ENCODE peak calls at places on chromosome 2, in six cellular contexts. Z is Peyer's patch, Y is uterus, B is heart left ventricle, D is tibial nerve, X is NB4. E is an unnamed sample.

GRCh38 chr2:240403358-240404104 is 31.9 kb upstream of the GPC1 start:
- DNase-seq in Y (peak; percentile 7), B (no peak), X (no peak), D (no peak), Z (no peak), E (no peak)

GRCh38 chr2:153870308-153870707 is 1.4 kb upstream of the GALNT13 start:
- DNase-seq in B (no peak), X (no peak), D (no peak), Y (no peak), Z (no peak), E (no peak)

GRCh38 chr2:33375054-33375453 is 101.4 kb upstream of the RASGRP3 start:
- DNase-seq in Z (no peak), X (no peak), D (no peak), Y (no peak), B (no peak), E (peak; percentile 11)

GRCh38 chr2:120797421-120798289 is 62.0 kb downstream of the GLI2 start:
- DNase-seq in B (no peak), D (no peak), X (no peak), Y (no peak), Z (no peak), E (no peak)

GRCh38 chr2:146124741-146125140 is 1604.8 kb upstream of the ZEB2 start:
- DNase-seq in X (peak; percentile 16), Z (no peak), Y (no peak), B (no peak), D (no peak), E (no peak)

GRCh38 chr2:111169924-111170323 is 49.2 kb downstream of the BCL2L11 start:
- DNase-seq in Z (no peak), Y (no peak), X (no peak), B (no peak), D (no peak), E (no peak)

GRCh38 chr2:224169847-224170246 is 130.8 kb upstream of the SERPINE2 start:
- DNase-seq in D (no peak), Z (no peak), B (no peak), Y (no peak), X (no peak), E (no peak)

GRCh38 chr2:18232731-18233438 is 327.6 kb downstream of the RDH14 start:
- DNase-seq in B (no peak), D (no peak), Y (no peak), X (no peak), Z (no peak), E (no peak)

GRCh38 chr2:37789988-37790387 is 118.5 kb upstream of the CDC42EP3 start:
- DNase-seq in Y (no peak), Z (no peak), B (no peak), X (no peak), D (no peak), E (no peak)

GRCh38 chr2:24456610-24457556 is 34.2 kb upstream of the NCOA1 start:
- DNase-seq in D (peak; percentile 83), Y (peak; percentile 86), B (peak; percentile 66), Z (peak; percentile 69), X (peak; percentile 56), E (peak; percentile 75)

GRCh38 chr2:80126596-80127189 is 177.9 kb downstream of the LRRTM1 start:
- DNase-seq in B (no peak), D (no peak), X (no peak), Y (no peak), Z (no peak), E (no peak)

GRCh38 chr2:10132043-10132575 is 9.6 kb downstream of the RRM2 start:
- DNase-seq in D (no peak), Z (peak; percentile 31), B (no peak), Y (no peak), X (no peak), E (no peak)
- TF ChIP-seq POLR2A in D (no peak), Z (no peak), B (no peak), Y (no peak), X (peak; percentile 5), E (no peak)

DNA sequence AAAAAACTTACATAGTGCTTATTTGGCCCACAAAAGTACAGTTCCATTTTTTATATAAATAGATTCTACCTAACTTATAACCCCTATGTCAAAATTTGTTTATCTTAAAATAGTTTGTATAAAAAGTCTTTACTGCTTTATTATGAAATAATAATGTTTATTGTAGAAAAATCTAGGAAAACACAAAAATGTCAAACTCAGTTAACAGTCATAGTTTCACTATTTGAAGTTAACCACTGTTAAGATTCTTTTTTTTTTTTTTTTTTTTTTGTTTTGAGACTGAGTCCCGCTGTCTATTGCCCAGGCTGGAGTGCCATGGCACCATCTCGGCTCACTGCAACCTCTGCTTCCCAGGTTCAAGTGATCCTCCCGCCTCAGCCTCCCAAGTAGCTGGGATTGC is 26.5 kb upstream of the ABI2 start:
- DNase-seq in Z (no peak), D (no peak), X (no peak), Y (no peak), B (no peak), E (no peak)
- TF ChIP-seq POLR2A in Z (no peak), D (no peak), X (no peak), Y (no peak), B (no peak), E (no peak)

GRCh38 chr2:231917280-231918088 is 8.7 kb downstream of the NPPC start:
- DNase-seq in X (no peak), B (peak; percentile 59), Y (no peak), D (no peak), Z (no peak), E (no peak)

GRCh38 chr2:231910771-231911170 is 15.4 kb downstream of the NPPC start:
- DNase-seq in Y (no peak), B (peak; percentile 14), Z (no peak), X (no peak), D (no peak), E (no peak)

GRCh38 chr2:231911381-231911780 is 14.8 kb downstream of the NPPC start:
- DNase-seq in B (peak; percentile 7), Y (no peak), Z (no peak), X (no peak), D (no peak), E (no peak)

GRCh38 chr2:231918501-231919330 is 7.5 kb downstream of the NPPC start:
- DNase-seq in B (peak; percentile 21), X (no peak), Z (no peak), D (no peak), Y (no peak), E (no peak)

GRCh38 chr2:231914077-231914690 is 12.0 kb downstream of the NPPC start:
- DNase-seq in X (no peak), B (peak; percentile 40), Z (no peak), Y (no peak), D (no peak), E (no peak)
- TF ChIP-seq POLR2A in X (no peak), B (no peak), Z (no peak), Y (no peak), D (no peak), E (no peak)

GRCh38 chr2:72825271-72826155 is at the start of gene EXOC6B:
- DNase-seq in Z (peak; percentile 96), X (peak; percentile 89), D (peak; percentile 88), B (peak; percentile 96), Y (peak; percentile 92), E (peak; percentile 77)
- TF ChIP-seq POLR2A in Z (peak; percentile 89), X (no peak), D (peak; percentile 31), B (peak; percentile 37), Y (peak; percentile 80), E (peak; percentile 91)

DNA sequence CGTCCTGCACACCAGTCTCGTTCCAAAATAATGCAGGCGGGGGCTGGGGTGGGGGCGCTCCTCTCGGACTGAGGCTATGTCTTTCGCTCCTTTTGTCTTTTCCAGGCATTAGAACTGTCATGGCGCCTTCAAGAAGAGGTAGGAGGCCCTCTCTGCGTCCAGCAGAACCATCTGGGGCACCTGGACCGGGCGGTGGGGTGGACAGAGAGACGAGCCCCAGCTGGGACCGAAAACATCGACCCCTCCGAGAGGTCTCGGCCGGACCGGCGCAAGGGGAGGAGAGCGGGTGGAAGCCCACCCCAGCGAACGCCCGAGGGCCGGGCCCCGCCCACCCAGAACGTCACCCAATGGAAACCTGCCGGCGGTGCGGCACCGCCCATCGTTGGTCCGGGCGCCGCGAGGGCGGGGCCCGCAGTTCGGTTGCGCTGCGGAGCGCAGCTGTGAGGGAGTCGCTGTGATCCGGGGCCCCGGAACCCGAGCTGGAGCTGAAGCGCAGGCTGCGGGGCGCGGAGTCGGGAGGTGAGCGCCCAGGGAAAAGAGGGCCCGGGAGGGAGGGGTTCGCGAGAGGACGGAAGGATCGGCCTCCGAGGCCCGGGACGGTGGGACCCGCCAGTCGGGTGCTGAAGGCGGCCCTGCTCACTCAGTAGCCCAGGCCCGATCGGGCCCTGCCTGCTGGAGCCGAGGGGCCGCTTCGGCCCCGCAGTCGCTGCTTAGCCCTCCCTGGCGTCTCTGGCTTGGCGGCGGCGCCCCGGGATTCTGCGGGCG is at the start of gene NRBP1:
- DNase-seq in X (peak; percentile 95), Z (peak; percentile 96), D (peak; percentile 89), B (peak; percentile 98), Y (peak; percentile 91), E (peak; percentile 92)
- TF ChIP-seq POLR2A in X (peak; percentile 88), Z (peak; percentile 96), D (peak; percentile 68), B (peak; percentile 4), Y (peak; percentile 92), E (peak; percentile 74)

GRCh38 chr2:212686285-212686895 is 147.8 kb upstream of the ERBB4 start:
- DNase-seq in D (peak; percentile 74), X (peak; percentile 65), Y (peak; percentile 34), B (no peak), Z (peak; percentile 69), E (peak; percentile 26)
- TF ChIP-seq POLR2A in D (no peak), X (no peak), Y (no peak), B (no peak), Z (no peak), E (no peak)